ENCODE peak calls at places on chromosomes 3 and 15, in eight cellular contexts. E is kidney glomerular epithelial cell, L is EH, M is GM04504, V is T-helper 2 cell, X is NCI-H82, W is mesothelial cell of epicardium, N is NCI-H748 treated with DMSO at 0.1 percent for 48 hours. P is an unnamed sample.

GRCh38 chr15:52866698-52867097 is 76.6 kb upstream of the ONECUT1 start:
- DNase-seq in E (no peak), L (no peak), M (no peak), V (no peak), X (no peak), W (no peak), N (no peak), P (no peak)

GRCh38 chr3:40201770-40202169 is 107.7 kb upstream of the EIF1B start:
- DNase-seq in E (no peak), L (no peak), M (no peak), V (no peak), X (no peak), W (no peak), N (no peak), P (no peak)

GRCh38 chr3:167493240-167493639 is 19.4 kb upstream of the SERPINI2 start:
- DNase-seq in E (no peak), L (no peak), M (no peak), V (no peak), X (peak; percentile 68), W (no peak), N (no peak), P (no peak)

GRCh38 chr15:70120954-70121655 is 23.4 kb upstream of the TLE3 start:
- DNase-seq in E (no peak), L (no peak), M (no peak), V (no peak), X (peak; percentile 68), W (no peak), N (no peak), P (peak; percentile 9)

GRCh38 chr15:81924667-81925183 is 121.1 kb downstream of the MEX3B start:
- DNase-seq in E (no peak), L (no peak), M (no peak), V (no peak), X (no peak), W (no peak), N (no peak), P (no peak)

GRCh38 chr3:16148783-16149182 is 25.7 kb upstream of the GALNT15 start:
- DNase-seq in E (peak; percentile 79), L (peak; percentile 90), M (peak; percentile 90), V (no peak), X (peak; percentile 27), W (no peak), N (no peak), P (peak; percentile 41)

GRCh38 chr3:168049366-168049974 is 46.3 kb downstream of the GOLIM4 start:
- DNase-seq in E (no peak), L (peak; percentile 35), M (no peak), V (no peak), X (no peak), W (no peak), N (no peak), P (no peak)

GRCh38 chr15:51494411-51495314 is 127.9 kb downstream of the DMXL2 start:
- DNase-seq in E (no peak), L (peak; percentile 56), M (no peak), V (no peak), X (no peak), W (no peak), N (no peak), P (no peak)

GRCh38 chr3:169041677-169042171 is 621.8 kb downstream of the MECOM start:
- DNase-seq in E (peak; percentile 69), L (peak; percentile 63), M (no peak), V (no peak), X (peak; percentile 32), W (no peak), N (no peak), P (no peak)

GRCh38 chr3:113070226-113071220 is 79.7 kb downstream of the GTPBP8 start:
- DNase-seq in E (peak; percentile 78), L (peak; percentile 67), M (peak; percentile 70), V (no peak), X (no peak), W (no peak), N (no peak), P (no peak)

GRCh38 chr15:81321667-81322066 is 2.3 kb downstream of the STARD5 start:
- DNase-seq in E (no peak), L (no peak), M (no peak), V (no peak), X (no peak), W (no peak), N (no peak), P (no peak)

GRCh38 chr3:189588061-189588817 is 43.0 kb upstream of the TP63 start:
- DNase-seq in E (no peak), L (peak; percentile 90), M (peak; percentile 75), V (no peak), X (no peak), W (no peak), N (no peak), P (no peak)

GRCh38 chr3:128484404-128485282 is 8.4 kb downstream of the GATA2 start:
- DNase-seq in E (no peak), L (peak; percentile 62), M (no peak), V (no peak), X (no peak), W (no peak), N (no peak), P (no peak)

GRCh38 chr3:16838561-16838960 is 46.2 kb upstream of the PLCL2 start:
- DNase-seq in E (no peak), L (no peak), M (no peak), V (no peak), X (no peak), W (no peak), N (no peak), P (no peak)

GRCh38 chr3:67018105-67018788 is 20.1 kb downstream of the KBTBD8 start:
- DNase-seq in E (no peak), L (peak; percentile 13), M (no peak), V (peak; percentile 45), X (no peak), W (no peak), N (no peak), P (no peak)

GRCh38 chr3:195153653-195154052 is 117.3 kb downstream of the XXYLT1 start:
- DNase-seq in E (no peak), L (peak; percentile 64), M (no peak), V (no peak), X (no peak), W (no peak), N (no peak), P (no peak)

GRCh38 chr15:100704281-100705055 is 102.1 kb downstream of the ASB7 start:
- DNase-seq in E (peak; percentile 3), L (peak; percentile 80), M (peak; percentile 85), V (no peak), X (no peak), W (no peak), N (no peak), P (no peak)

GRCh38 chr3:48276856-48277641 is 36.1 kb downstream of the ZNF589 start:
- DNase-seq in E (no peak), L (no peak), M (no peak), V (no peak), X (peak; percentile 30), W (no peak), N (no peak), P (no peak)

GRCh38 chr3:113214917-113215595 is 3.7 kb downstream of the BOC start:
- DNase-seq in E (no peak), L (peak; percentile 83), M (peak; percentile 64), V (no peak), X (no peak), W (no peak), N (no peak), P (no peak)

GRCh38 chr3:185549651-185550111 is 2.7 kb downstream of the LIPH start:
- DNase-seq in E (no peak), L (peak; percentile 80), M (no peak), V (no peak), X (no peak), W (no peak), N (no peak), P (no peak)

GRCh38 chr15:69973102-69973714 is 124.5 kb downstream of the TLE3 start:
- DNase-seq in E (peak; percentile 59), L (peak; percentile 50), M (no peak), V (peak; percentile 48), X (no peak), W (no peak), N (no peak), P (no peak)

GRCh38 chr3:114519415-114519814 is 225.6 kb downstream of the TIGIT start:
- DNase-seq in E (peak; percentile 60), L (peak; percentile 43), M (no peak), V (peak; percentile 58), X (peak; percentile 47), W (no peak), N (no peak), P (no peak)

GRCh38 chr15:27645672-27646071 is 453.4 kb downstream of the OCA2 start:
- DNase-seq in E (no peak), L (no peak), M (no peak), V (no peak), X (no peak), W (no peak), N (no peak), P (no peak)

GRCh38 chr15:41881925-41882688 is 11.7 kb downstream of the SPTBN5 start:
- DNase-seq in E (no peak), L (no peak), M (no peak), V (no peak), X (no peak), W (no peak), N (no peak), P (no peak)

GRCh38 chr15:61309236-61310016 is 80.3 kb upstream of the RORA start:
- DNase-seq in E (no peak), L (no peak), M (no peak), V (no peak), X (no peak), W (no peak), N (no peak), P (no peak)

GRCh38 chr3:168090306-168091085 is 5.2 kb downstream of the GOLIM4 start:
- DNase-seq in E (no peak), L (peak; percentile 84), M (no peak), V (no peak), X (no peak), W (no peak), N (no peak), P (no peak)

GRCh38 chr15:79105141-79105540 is 14.6 kb upstream of the RASGRF1 start:
- DNase-seq in E (no peak), L (no peak), M (no peak), V (no peak), X (no peak), W (no peak), N (no peak), P (no peak)

GRCh38 chr3:115512565-115513410 is 110.5 kb upstream of the GAP43 start:
- DNase-seq in E (no peak), L (peak; percentile 41), M (no peak), V (peak; percentile 11), X (peak; percentile 79), W (peak; percentile 28), N (peak; percentile 75), P (no peak)

GRCh38 chr3:45567730-45568172 is 26.8 kb upstream of the LIMD1 start:
- DNase-seq in E (no peak), L (no peak), M (no peak), V (peak; percentile 66), X (no peak), W (no peak), N (no peak), P (no peak)

GRCh38 chr3:127097009-127097350 is 96.0 kb upstream of the PRR23E start:
- DNase-seq in E (no peak), L (no peak), M (no peak), V (no peak), X (peak; percentile 59), W (no peak), N (no peak), P (no peak)

GRCh38 chr15:67915374-67916050 is 75.7 kb upstream of the RNU6-1 start:
- DNase-seq in E (peak; percentile 72), L (peak; percentile 41), M (no peak), V (no peak), X (peak; percentile 31), W (no peak), N (peak; percentile 84), P (no peak)

GRCh38 chr3:64380539-64380938 is 155.3 kb upstream of the PRICKLE2 start:
- DNase-seq in E (no peak), L (peak; percentile 41), M (no peak), V (no peak), X (no peak), W (no peak), N (no peak), P (no peak)

GRCh38 chr15:78977091-78977571 is 32.3 kb upstream of the CTSH start:
- DNase-seq in E (no peak), L (no peak), M (no peak), V (peak; percentile 64), X (no peak), W (no peak), N (no peak), P (no peak)

GRCh38 chr3:187717572-187717971 is 15.2 kb upstream of the RTP2 start:
- DNase-seq in E (no peak), L (peak; percentile 48), M (no peak), V (no peak), X (no peak), W (no peak), N (no peak), P (no peak)

P was measured in omental fat pad.